ENCODE peak calls at places on chromosomes 13 and 19, in eight cellular contexts. O is A549; E is upper lobe of right lung; B is left cardiac atrium; K is lower lobe of right lung; C is RWPE2; F is activated T-helper 17 cell treated with anti-CD3 and anti-CD28 coated beads, Interleukin-2, amount 50 U/mL, for 72 hours; N is Right ventricle myocardium inferior. M is an unnamed sample.

GRCh38 chr13:24692541-24692940 is 12.3 kb downstream of the ATP12A start:
- ATAC-seq in F (no peak), K (no peak), N (peak), E (peak), C (no peak), O (no peak), B (peak), M (peak)

GRCh38 chr13:114127473-114128347 is 4.7 kb downstream of the RASA3 start:
- ATAC-seq in B (no peak), K (no peak), F (no peak), C (no peak), O (no peak), E (no peak), N (peak), M (no peak)

GRCh38 chr13:95438297-95438696 is 114.2 kb upstream of the CLDN10 start:
- ATAC-seq in C (no peak), K (no peak), O (no peak), F (no peak), E (no peak), N (peak), B (peak), M (no peak)

GRCh38 chr19:8631425-8631819 is 989 bp downstream of the NFILZ start:
- ATAC-seq in N (no peak), B (peak), F (no peak), O (peak), E (peak), C (no peak), K (peak), M (no peak)

GRCh38 chr13:72820898-72821279 is 39.0 kb downstream of the PIBF1 start:
- ATAC-seq in N (no peak), C (no peak), O (no peak), K (no peak), B (no peak), E (no peak), F (no peak), M (no peak)

GRCh38 chr19:58243351-58243750 is 14.6 kb downstream of the ZNF544 start:
- ATAC-seq in O (no peak), E (no peak), B (no peak), F (no peak), N (no peak), C (no peak), K (no peak), M (no peak)

GRCh38 chr13:52161193-52161646 is 1.8 kb upstream of the NEK3 start:
- ATAC-seq in K (no peak), F (no peak), E (no peak), B (no peak), N (no peak), O (no peak), C (no peak), M (no peak)

GRCh38 chr19:46610851-46611770 is 10.0 kb downstream of the CALM3 start:
- ATAC-seq in F (peak), K (no peak), B (no peak), O (no peak), N (no peak), E (no peak), C (peak), M (no peak)

GRCh38 chr19:36067681-36068080 is 13.0 kb downstream of the WDR62 start:
- ATAC-seq in N (no peak), O (no peak), K (no peak), F (no peak), B (no peak), C (no peak), E (no peak), M (no peak)

GRCh38 chr13:22736768-22737092 is 444.0 kb upstream of the SGCG start:
- ATAC-seq in B (no peak), E (peak), K (peak), O (no peak), F (no peak), N (no peak), C (no peak), M (no peak)

GRCh38 chr19:14395710-14396338 is 14.6 kb downstream of the ADGRE5 start:
- ATAC-seq in E (peak), N (peak), O (peak), B (peak), F (peak), K (peak), C (no peak), M (no peak)

GRCh38 chr13:107992542-107992941 is 222.8 kb downstream of the LIG4 start:
- ATAC-seq in K (no peak), F (no peak), C (no peak), B (no peak), N (no peak), O (no peak), E (peak), M (no peak)

GRCh38 chr19:43595999-43596841 is at the start of the genes IRGQ and ZNF576:
- ATAC-seq in F (peak), B (peak), E (peak), C (peak), N (peak), K (peak), O (peak), M (peak)

GRCh38 chr13:42355841-42356575 is 84.1 kb downstream of the AKAP11 start:
- ATAC-seq in B (no peak), O (no peak), C (no peak), N (no peak), F (peak), K (no peak), E (no peak), M (no peak)

M was measured in gastroesophageal sphincter.